ENCODE peak calls at places on chromosomes 3 and 15, in seven cellular contexts. N, I, Y, V, G, Q and X are unnamed samples. For H3K36me3, the result is how much of the 10 kb centered on the place peaks cover.

GRCh38 chr3:111715911-111716523 is 120.9 kb upstream of the ZBED2 start:
- DNase-seq in N (no peak), I (peak), Y (no peak), V (no peak), G (no peak), Q (no peak), X (peak)

GRCh38 chr3:161348791-161349400 is 22.4 kb downstream of the SPTSSB start:
- DNase-seq in N (no peak), I (no peak), Y (no peak), V (no peak), G (no peak), Q (peak), X (no peak)

GRCh38 chr3:59862686-59863085 is 812.9 kb upstream of the CFAP20DC start:
- DNase-seq in N (no peak), I (no peak), Y (no peak), V (no peak), G (no peak), Q (peak), X (no peak)

GRCh38 chr3:149658444-149659172 is 783 bp upstream of the WWTR1 start:
- DNase-seq in N (no peak), I (peak), Y (peak), V (peak), G (peak), Q (peak), X (peak)

GRCh38 chr3:159266779-159267178 is 464.9 kb downstream of the MFSD1 start:
- DNase-seq in N (no peak), I (no peak), Y (no peak), V (no peak), G (no peak), Q (peak), X (peak)

GRCh38 chr15:101086394-101087171 is 165.3 kb downstream of the CHSY1 start:
- DNase-seq in N (no peak), I (no peak), Y (peak), V (no peak), G (no peak), Q (no peak), X (no peak)

GRCh38 chr3:142424754-142425153 is 23.1 kb downstream of the XRN1 start:
- DNase-seq in N (no peak), I (no peak), Y (no peak), V (no peak), G (no peak), Q (no peak), X (no peak)

GRCh38 chr3:138594150-138594934 is at the start of gene CEP70:
- DNase-seq in N (peak), I (peak), Y (peak), V (peak), G (peak), Q (peak), X (peak)

GRCh38 chr15:77032052-77032646 is 37.2 kb downstream of the PSTPIP1 start:
- DNase-seq in N (no peak), I (no peak), Y (peak), V (peak), G (peak), Q (no peak), X (peak)

GRCh38 chr15:84600687-84601554 is at the start of gene ZSCAN2:
- DNase-seq in N (peak), I (peak), Y (peak), V (peak), G (peak), Q (peak), X (peak)

GRCh38 chr15:84598250-84598649 is 2.6 kb upstream of the ZSCAN2 start:
- DNase-seq in N (peak), I (no peak), Y (no peak), V (no peak), G (no peak), Q (no peak), X (no peak)

GRCh38 chr15:84599906-84600305 is 903 bp upstream of the ZSCAN2 start:
- DNase-seq in N (no peak), I (no peak), Y (no peak), V (no peak), G (peak), Q (no peak), X (no peak)

GRCh38 chr15:84600331-84600686 is 500 bp upstream of the ZSCAN2 start:
- DNase-seq in N (no peak), I (peak), Y (peak), V (peak), G (peak), Q (peak), X (peak)

DNA sequence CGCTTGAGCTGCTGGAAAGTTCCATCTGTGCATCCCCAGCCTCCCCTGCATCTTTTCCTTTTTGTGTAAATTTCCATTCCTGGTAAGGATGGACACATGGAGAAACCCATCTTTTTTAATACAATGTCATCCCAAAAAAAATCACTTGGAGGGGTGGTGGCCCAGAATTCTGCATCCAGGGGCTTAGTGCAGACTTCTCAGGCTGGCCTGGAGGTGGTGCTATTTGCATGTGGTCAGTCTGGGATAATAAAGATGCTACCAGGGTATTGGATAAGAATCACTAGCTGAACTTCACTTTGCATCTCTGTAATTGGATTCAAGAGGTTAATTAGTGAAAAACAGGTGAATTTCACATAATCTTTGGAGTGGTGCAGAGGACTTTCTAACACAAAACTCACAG is 1.8 kb upstream of the ZSCAN2 start:
- DNase-seq in N (no peak), I (no peak), Y (no peak), V (no peak), G (no peak), Q (no peak), X (peak)
- H3K36me3 ChIP-seq in N (under half), I (under half), Y (under half), V (under half), G (under half), Q (under half), X (under half)

GRCh38 chr3:39082652-39083313 is 24.6 kb downstream of the GORASP1 start:
- DNase-seq in N (no peak), I (no peak), Y (no peak), V (no peak), G (no peak), Q (no peak), X (no peak)

GRCh38 chr3:39088889-39089288 is 18.5 kb downstream of the GORASP1 start:
- DNase-seq in N (no peak), I (no peak), Y (no peak), V (no peak), G (no peak), Q (no peak), X (no peak)

GRCh38 chr3:39090922-39091321 is 16.5 kb downstream of the GORASP1 start:
- DNase-seq in N (no peak), I (no peak), Y (peak), V (no peak), G (no peak), Q (peak), X (no peak)

GRCh38 chr3:39086066-39086657 is 21.3 kb downstream of the GORASP1 start:
- DNase-seq in N (no peak), I (no peak), Y (no peak), V (no peak), G (no peak), Q (no peak), X (no peak)

DNA sequence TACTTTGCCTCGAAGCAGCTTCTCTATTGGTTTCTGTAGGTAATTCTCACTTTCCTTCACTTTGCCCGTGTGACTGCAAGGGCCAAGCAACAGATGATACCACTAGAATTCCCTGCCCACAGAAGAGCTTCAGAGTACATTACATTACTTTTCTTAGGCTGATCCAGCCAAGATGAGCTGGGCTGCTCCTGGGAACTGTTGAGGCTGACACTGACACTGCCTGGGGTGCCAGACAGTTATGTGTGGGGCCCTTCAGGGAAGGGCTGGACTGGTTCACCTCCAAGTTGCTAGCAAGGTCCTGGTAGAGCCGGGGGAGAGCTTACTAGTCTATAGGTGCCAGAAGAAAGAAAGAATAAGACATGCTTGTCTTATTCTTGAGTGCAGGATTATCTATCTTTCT is 19.0 kb downstream of the GORASP1 start:
- DNase-seq in N (no peak), I (no peak), Y (no peak), V (no peak), G (no peak), Q (no peak), X (no peak)
- H3K36me3 ChIP-seq in N (under half), I (under half), Y (half or more), V (half or more), G (under half), Q (under half), X (under half)

DNA sequence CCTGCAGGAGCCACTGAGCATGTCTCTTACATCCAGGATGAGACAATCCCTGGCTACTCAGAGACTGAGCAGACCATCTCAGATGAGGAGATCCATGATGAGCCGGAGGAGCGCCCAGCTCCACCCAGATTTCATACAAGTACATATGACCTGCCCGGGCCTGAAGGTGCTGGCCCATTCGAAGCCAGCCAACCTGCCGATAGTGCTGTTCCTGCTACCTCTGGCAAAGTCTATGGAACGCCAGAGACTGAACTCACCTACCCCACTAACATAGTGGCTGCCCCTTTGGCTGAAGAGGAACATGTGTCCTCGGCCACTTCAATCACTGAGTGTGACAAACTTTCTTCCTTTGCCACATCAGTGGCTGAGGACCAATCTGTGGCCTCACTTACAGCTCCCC is 6.2 kb downstream of the MAP1A start:
- DNase-seq in N (no peak), I (no peak), Y (peak), V (no peak), G (no peak), Q (no peak), X (no peak)
- H3K36me3 ChIP-seq in N (under half), I (under half), Y (half or more), V (under half), G (under half), Q (under half), X (half or more)

GRCh38 chr3:121430816-121431215 is 115.0 kb downstream of the POLQ start:
- DNase-seq in N (no peak), I (no peak), Y (no peak), V (no peak), G (no peak), Q (no peak), X (no peak)
- H3K36me3 ChIP-seq in N (under half), I (under half), Y (under half), V (under half), G (under half), Q (under half), X (under half)

GRCh38 chr3:9448643-9449042 is 51.2 kb downstream of the SETD5 start:
- DNase-seq in N (no peak), I (no peak), Y (no peak), V (no peak), G (no peak), Q (no peak), X (no peak)
- H3K36me3 ChIP-seq in N (under half), I (under half), Y (half or more), V (half or more), G (half or more), Q (half or more), X (half or more)

DNA sequence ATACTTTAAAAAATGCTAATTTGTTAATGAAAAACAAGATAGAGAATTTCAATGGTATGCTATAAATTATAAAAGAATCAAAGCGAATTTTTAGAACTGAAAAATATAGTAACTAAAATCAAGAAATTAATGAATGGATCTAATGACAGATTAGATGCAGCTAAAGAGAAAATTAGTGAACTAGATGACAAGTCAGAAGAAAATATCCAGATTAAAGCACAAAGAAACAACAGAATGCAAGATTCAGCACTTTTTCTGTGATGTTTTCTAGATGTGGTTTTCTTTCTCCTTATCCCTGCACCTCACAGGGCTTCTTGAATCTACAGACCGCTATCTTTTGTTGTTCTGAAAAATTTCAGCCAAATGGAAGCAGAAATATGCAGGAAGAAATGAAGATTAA is 54.4 kb downstream of the INO80 start:
- DNase-seq in N (no peak), I (no peak), Y (no peak), V (no peak), G (no peak), Q (no peak), X (no peak)
- H3K36me3 ChIP-seq in N (under half), I (under half), Y (half or more), V (half or more), G (under half), Q (under half), X (half or more)